ENCODE peak calls at places on chromosomes 5 and 9, in ten cellular contexts. One of them, this sample, is unnamed.

GRCh38 chr9:91178281-91179236 is 183.2 kb downstream of the AUH start:
- DNase-seq in spleen: peak; percentile 75
- DNase-seq in CD4-positive, alpha-beta memory T cell: no peak
- DNase-seq in upper lobe of right lung: no peak
- DNase-seq in cardiac muscle cell: no peak
- DNase-seq in Jurkat, Clone E6-1: no peak
- DNase-seq in uterus: no peak
- DNase-seq in lower lobe of right lung: no peak
- DNase-seq in K562: no peak
- DNase-seq in adrenal gland: no peak
- DNase-seq in this sample: peak; percentile 95

GRCh38 chr5:33235304-33235703 is 205.5 kb upstream of the TARS1 start:
- DNase-seq in spleen: no peak
- DNase-seq in CD4-positive, alpha-beta memory T cell: no peak
- DNase-seq in upper lobe of right lung: no peak
- DNase-seq in cardiac muscle cell: no peak
- DNase-seq in Jurkat, Clone E6-1: no peak
- DNase-seq in uterus: no peak
- DNase-seq in lower lobe of right lung: no peak
- DNase-seq in K562: no peak
- DNase-seq in adrenal gland: no peak
- DNase-seq in this sample: no peak

GRCh38 chr9:99796231-99796630 is 25.5 kb upstream of the NR4A3 start:
- DNase-seq in spleen: no peak
- DNase-seq in CD4-positive, alpha-beta memory T cell: no peak
- DNase-seq in upper lobe of right lung: no peak
- DNase-seq in cardiac muscle cell: no peak
- DNase-seq in Jurkat, Clone E6-1: no peak
- DNase-seq in uterus: no peak
- DNase-seq in lower lobe of right lung: no peak
- DNase-seq in K562: no peak
- DNase-seq in adrenal gland: no peak
- DNase-seq in this sample: no peak

GRCh38 chr5:151171521-151171920 is 13.9 kb upstream of the ANXA6 start:
- DNase-seq in spleen: no peak
- DNase-seq in CD4-positive, alpha-beta memory T cell: no peak
- DNase-seq in upper lobe of right lung: no peak
- DNase-seq in cardiac muscle cell: no peak
- DNase-seq in Jurkat, Clone E6-1: no peak
- DNase-seq in uterus: no peak
- DNase-seq in lower lobe of right lung: no peak
- DNase-seq in K562: no peak
- DNase-seq in adrenal gland: no peak
- DNase-seq in this sample: no peak

GRCh38 chr9:112784020-112784788 is 33.6 kb downstream of the SNX30 start:
- DNase-seq in spleen: no peak
- DNase-seq in CD4-positive, alpha-beta memory T cell: no peak
- DNase-seq in upper lobe of right lung: no peak
- DNase-seq in cardiac muscle cell: peak; percentile 43
- DNase-seq in Jurkat, Clone E6-1: no peak
- DNase-seq in uterus: no peak
- DNase-seq in lower lobe of right lung: no peak
- DNase-seq in K562: no peak
- DNase-seq in adrenal gland: no peak
- DNase-seq in this sample: no peak

GRCh38 chr5:153672347-153673090 is 182.0 kb downstream of the GRIA1 start:
- DNase-seq in spleen: no peak
- DNase-seq in CD4-positive, alpha-beta memory T cell: no peak
- DNase-seq in upper lobe of right lung: no peak
- DNase-seq in cardiac muscle cell: no peak
- DNase-seq in Jurkat, Clone E6-1: no peak
- DNase-seq in uterus: no peak
- DNase-seq in lower lobe of right lung: no peak
- DNase-seq in K562: no peak
- DNase-seq in adrenal gland: peak; percentile 51
- DNase-seq in this sample: no peak

GRCh38 chr9:35272989-35273388 is 111.2 kb downstream of the UNC13B start:
- DNase-seq in spleen: no peak
- DNase-seq in CD4-positive, alpha-beta memory T cell: no peak
- DNase-seq in upper lobe of right lung: no peak
- DNase-seq in cardiac muscle cell: no peak
- DNase-seq in Jurkat, Clone E6-1: no peak
- DNase-seq in uterus: no peak
- DNase-seq in lower lobe of right lung: no peak
- DNase-seq in K562: no peak
- DNase-seq in adrenal gland: no peak
- DNase-seq in this sample: no peak

GRCh38 chr5:179680014-179680779 is 637 bp downstream of the CBY3 start:
- DNase-seq in spleen: no peak
- DNase-seq in CD4-positive, alpha-beta memory T cell: no peak
- DNase-seq in upper lobe of right lung: no peak
- DNase-seq in cardiac muscle cell: no peak
- DNase-seq in Jurkat, Clone E6-1: no peak
- DNase-seq in uterus: no peak
- DNase-seq in lower lobe of right lung: no peak
- DNase-seq in K562: no peak
- DNase-seq in adrenal gland: no peak
- DNase-seq in this sample: no peak

GRCh38 chr5:8839361-8840055 is 706.4 kb downstream of the SEMA5A start:
- DNase-seq in spleen: no peak
- DNase-seq in CD4-positive, alpha-beta memory T cell: no peak
- DNase-seq in upper lobe of right lung: no peak
- DNase-seq in cardiac muscle cell: no peak
- DNase-seq in Jurkat, Clone E6-1: no peak
- DNase-seq in uterus: no peak
- DNase-seq in lower lobe of right lung: no peak
- DNase-seq in K562: no peak
- DNase-seq in adrenal gland: no peak
- DNase-seq in this sample: no peak

GRCh38 chr5:131945551-131945882 is at the start of gene MEIKIN:
- DNase-seq in spleen: no peak
- DNase-seq in CD4-positive, alpha-beta memory T cell: no peak
- DNase-seq in upper lobe of right lung: no peak
- DNase-seq in cardiac muscle cell: no peak
- DNase-seq in Jurkat, Clone E6-1: no peak
- DNase-seq in uterus: no peak
- DNase-seq in lower lobe of right lung: no peak
- DNase-seq in K562: no peak
- DNase-seq in adrenal gland: no peak
- DNase-seq in this sample: no peak

GRCh38 chr9:136057236-136058151 is 37.6 kb downstream of the NACC2 start:
- DNase-seq in spleen: no peak
- DNase-seq in CD4-positive, alpha-beta memory T cell: no peak
- DNase-seq in upper lobe of right lung: peak; percentile 44
- DNase-seq in cardiac muscle cell: no peak
- DNase-seq in Jurkat, Clone E6-1: no peak
- DNase-seq in uterus: no peak
- DNase-seq in lower lobe of right lung: no peak
- DNase-seq in K562: no peak
- DNase-seq in adrenal gland: no peak
- DNase-seq in this sample: no peak

GRCh38 chr5:62315376-62316049 is 9.5 kb downstream of the KIF2A start:
- DNase-seq in spleen: no peak
- DNase-seq in CD4-positive, alpha-beta memory T cell: no peak
- DNase-seq in upper lobe of right lung: no peak
- DNase-seq in cardiac muscle cell: no peak
- DNase-seq in Jurkat, Clone E6-1: no peak
- DNase-seq in uterus: no peak
- DNase-seq in lower lobe of right lung: no peak
- DNase-seq in K562: no peak
- DNase-seq in adrenal gland: no peak
- DNase-seq in this sample: no peak

GRCh38 chr9:6229604-6230003 is 14.0 kb downstream of the IL33 start:
- DNase-seq in spleen: no peak
- DNase-seq in CD4-positive, alpha-beta memory T cell: no peak
- DNase-seq in upper lobe of right lung: no peak
- DNase-seq in cardiac muscle cell: no peak
- DNase-seq in Jurkat, Clone E6-1: no peak
- DNase-seq in uterus: no peak
- DNase-seq in lower lobe of right lung: no peak
- DNase-seq in K562: no peak
- DNase-seq in adrenal gland: no peak
- DNase-seq in this sample: no peak

GRCh38 chr9:121637441-121638222 is 13.8 kb upstream of the DAB2IP start:
- DNase-seq in spleen: no peak
- DNase-seq in CD4-positive, alpha-beta memory T cell: no peak
- DNase-seq in upper lobe of right lung: no peak
- DNase-seq in cardiac muscle cell: no peak
- DNase-seq in Jurkat, Clone E6-1: no peak
- DNase-seq in uterus: no peak
- DNase-seq in lower lobe of right lung: no peak
- DNase-seq in K562: no peak
- DNase-seq in adrenal gland: peak; percentile 68
- DNase-seq in this sample: no peak

GRCh38 chr5:43215073-43215631 is 23.1 kb downstream of the NIM1K start:
- DNase-seq in spleen: no peak
- DNase-seq in CD4-positive, alpha-beta memory T cell: no peak
- DNase-seq in upper lobe of right lung: peak; percentile 80
- DNase-seq in cardiac muscle cell: no peak
- DNase-seq in Jurkat, Clone E6-1: no peak
- DNase-seq in uterus: no peak
- DNase-seq in lower lobe of right lung: peak; percentile 77
- DNase-seq in K562: no peak
- DNase-seq in adrenal gland: no peak
- DNase-seq in this sample: no peak

GRCh38 chr5:139472410-139473030 is 1.7 kb downstream of the SMIM33 start:
- DNase-seq in spleen: no peak
- DNase-seq in CD4-positive, alpha-beta memory T cell: no peak
- DNase-seq in upper lobe of right lung: no peak
- DNase-seq in cardiac muscle cell: no peak
- DNase-seq in Jurkat, Clone E6-1: peak; percentile 65
- DNase-seq in uterus: no peak
- DNase-seq in lower lobe of right lung: no peak
- DNase-seq in K562: peak; percentile 3
- DNase-seq in adrenal gland: no peak
- DNase-seq in this sample: no peak

GRCh38 chr9:99824378-99825157 is 2.9 kb downstream of the NR4A3 start:
- DNase-seq in spleen: peak; percentile 90
- DNase-seq in CD4-positive, alpha-beta memory T cell: peak; percentile 73
- DNase-seq in upper lobe of right lung: peak; percentile 76
- DNase-seq in cardiac muscle cell: peak; percentile 63
- DNase-seq in Jurkat, Clone E6-1: no peak
- DNase-seq in uterus: peak; percentile 35
- DNase-seq in lower lobe of right lung: peak; percentile 57
- DNase-seq in K562: peak; percentile 46
- DNase-seq in adrenal gland: no peak
- DNase-seq in this sample: no peak

GRCh38 chr5:146176805-146177204 is 5.6 kb downstream of the LARS1 start:
- DNase-seq in spleen: no peak
- DNase-seq in CD4-positive, alpha-beta memory T cell: no peak
- DNase-seq in upper lobe of right lung: no peak
- DNase-seq in cardiac muscle cell: no peak
- DNase-seq in Jurkat, Clone E6-1: no peak
- DNase-seq in uterus: no peak
- DNase-seq in lower lobe of right lung: no peak
- DNase-seq in K562: no peak
- DNase-seq in adrenal gland: no peak
- DNase-seq in this sample: no peak

GRCh38 chr5:146169076-146169475 is 13.4 kb downstream of the LARS1 start:
- DNase-seq in spleen: no peak
- DNase-seq in CD4-positive, alpha-beta memory T cell: no peak
- DNase-seq in upper lobe of right lung: no peak
- DNase-seq in cardiac muscle cell: no peak
- DNase-seq in Jurkat, Clone E6-1: no peak
- DNase-seq in uterus: no peak
- DNase-seq in lower lobe of right lung: no peak
- DNase-seq in K562: no peak
- DNase-seq in adrenal gland: no peak
- DNase-seq in this sample: no peak

DNA sequence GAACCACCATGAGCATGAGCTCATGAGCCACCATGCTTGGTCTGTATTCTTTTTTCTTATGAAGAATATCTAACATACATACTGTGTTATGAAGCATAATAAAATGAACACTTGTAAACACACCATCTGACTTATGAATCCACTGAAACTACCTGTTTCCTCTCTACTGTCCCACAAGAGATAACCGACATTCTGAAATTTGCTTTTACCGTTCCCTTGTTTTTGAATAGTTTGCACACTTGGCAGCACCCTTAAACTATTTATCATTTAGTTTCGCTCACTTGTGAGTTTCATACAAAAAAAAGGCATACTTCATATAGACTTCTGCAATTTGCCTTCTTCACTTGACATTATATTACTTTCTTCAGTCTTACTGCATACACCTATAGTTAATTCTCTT is 8.9 kb downstream of the LARS1 start:
- DNase-seq in spleen: no peak
- DNase-seq in CD4-positive, alpha-beta memory T cell: no peak
- DNase-seq in upper lobe of right lung: no peak
- DNase-seq in cardiac muscle cell: no peak
- DNase-seq in Jurkat, Clone E6-1: no peak
- DNase-seq in uterus: no peak
- DNase-seq in lower lobe of right lung: no peak
- DNase-seq in K562: no peak
- DNase-seq in adrenal gland: no peak
- DNase-seq in this sample: no peak
- H3K4me3 ChIP-seq in spleen: no peak overlapping the region
- H3K4me3 ChIP-seq in CD4-positive, alpha-beta memory T cell: no peak overlapping the region
- H3K4me3 ChIP-seq in upper lobe of right lung: no peak overlapping the region
- H3K4me3 ChIP-seq in cardiac muscle cell: no peak overlapping the region
- H3K4me3 ChIP-seq in Jurkat, Clone E6-1: no peak overlapping the region
- H3K4me3 ChIP-seq in uterus: no peak overlapping the region
- H3K4me3 ChIP-seq in lower lobe of right lung: no peak overlapping the region
- H3K4me3 ChIP-seq in K562: no peak overlapping the region
- H3K4me3 ChIP-seq in adrenal gland: no peak overlapping the region
- H3K4me3 ChIP-seq in this sample: no peak overlapping the region

GRCh38 chr9:97983524-97984187 is 515 bp downstream of the ANP32B start:
- DNase-seq in spleen: peak; percentile 93
- DNase-seq in CD4-positive, alpha-beta memory T cell: peak; percentile 69
- DNase-seq in upper lobe of right lung: peak; percentile 86
- DNase-seq in cardiac muscle cell: peak; percentile 68
- DNase-seq in Jurkat, Clone E6-1: no peak
- DNase-seq in uterus: peak; percentile 54
- DNase-seq in lower lobe of right lung: peak; percentile 73
- DNase-seq in K562: peak; percentile 69
- DNase-seq in adrenal gland: peak; percentile 60
- DNase-seq in this sample: no peak
- H3K4me3 ChIP-seq in spleen: peak overlapping the region; percentile 82
- H3K4me3 ChIP-seq in CD4-positive, alpha-beta memory T cell: no peak overlapping the region
- H3K4me3 ChIP-seq in upper lobe of right lung: peak overlapping the region; percentile 98
- H3K4me3 ChIP-seq in cardiac muscle cell: peak overlapping the region; percentile 98
- H3K4me3 ChIP-seq in Jurkat, Clone E6-1: peak overlapping the region; percentile 77
- H3K4me3 ChIP-seq in uterus: peak overlapping the region; percentile 54
- H3K4me3 ChIP-seq in lower lobe of right lung: peak overlapping the region; percentile 76
- H3K4me3 ChIP-seq in K562: peak overlapping the region; percentile 89
- H3K4me3 ChIP-seq in adrenal gland: peak overlapping the region; percentile 94
- H3K4me3 ChIP-seq in this sample: peak overlapping the region; percentile 96

GRCh38 chr9:116928884-116929283 is 241.8 kb downstream of the TRIM32 start:
- DNase-seq in spleen: no peak
- DNase-seq in CD4-positive, alpha-beta memory T cell: no peak
- DNase-seq in upper lobe of right lung: no peak
- DNase-seq in cardiac muscle cell: no peak
- DNase-seq in Jurkat, Clone E6-1: no peak
- DNase-seq in uterus: no peak
- DNase-seq in lower lobe of right lung: no peak
- DNase-seq in K562: no peak
- DNase-seq in adrenal gland: no peak
- DNase-seq in this sample: no peak
- H3K4me3 ChIP-seq in spleen: no peak overlapping the region
- H3K4me3 ChIP-seq in CD4-positive, alpha-beta memory T cell: no peak overlapping the region
- H3K4me3 ChIP-seq in upper lobe of right lung: no peak overlapping the region
- H3K4me3 ChIP-seq in cardiac muscle cell: no peak overlapping the region
- H3K4me3 ChIP-seq in Jurkat, Clone E6-1: no peak overlapping the region
- H3K4me3 ChIP-seq in uterus: no peak overlapping the region
- H3K4me3 ChIP-seq in lower lobe of right lung: no peak overlapping the region
- H3K4me3 ChIP-seq in K562: no peak overlapping the region
- H3K4me3 ChIP-seq in adrenal gland: no peak overlapping the region
- H3K4me3 ChIP-seq in this sample: no peak overlapping the region

GRCh38 chr9:128092199-128092977 is 24.4 kb downstream of the SLC25A25 start:
- DNase-seq in spleen: peak; percentile 54
- DNase-seq in CD4-positive, alpha-beta memory T cell: no peak
- DNase-seq in upper lobe of right lung: peak; percentile 58
- DNase-seq in cardiac muscle cell: no peak
- DNase-seq in Jurkat, Clone E6-1: no peak
- DNase-seq in uterus: no peak
- DNase-seq in lower lobe of right lung: no peak
- DNase-seq in K562: no peak
- DNase-seq in adrenal gland: no peak
- DNase-seq in this sample: no peak
- H3K4me3 ChIP-seq in spleen: no peak overlapping the region
- H3K4me3 ChIP-seq in CD4-positive, alpha-beta memory T cell: no peak overlapping the region
- H3K4me3 ChIP-seq in upper lobe of right lung: no peak overlapping the region
- H3K4me3 ChIP-seq in cardiac muscle cell: no peak overlapping the region
- H3K4me3 ChIP-seq in Jurkat, Clone E6-1: no peak overlapping the region
- H3K4me3 ChIP-seq in uterus: no peak overlapping the region
- H3K4me3 ChIP-seq in lower lobe of right lung: no peak overlapping the region
- H3K4me3 ChIP-seq in K562: no peak overlapping the region
- H3K4me3 ChIP-seq in adrenal gland: no peak overlapping the region
- H3K4me3 ChIP-seq in this sample: peak overlapping the region; percentile 29

This sample was measured in vagina.